ENCODE peak calls at places on chromosomes 12 and 14, in four cellular contexts. C, R, P and S are unnamed samples.

GRCh38 chr12:112005419-112006395 is 7.3 kb downstream of the TMEM116 start:
- DNase-seq in C (no peak), R (peak; percentile 62), P (no peak), S (no peak)

GRCh38 chr14:51442513-51443175 is 202.6 kb downstream of the TMX1 start:
- DNase-seq in C (peak; percentile 88), R (peak; percentile 40), P (no peak), S (peak; percentile 83)

GRCh38 chr12:65827827-65828231 is 3.5 kb downstream of the HMGA2 start:
- DNase-seq in C (no peak), R (no peak), P (no peak), S (no peak)

GRCh38 chr12:52798671-52799497 is 3.0 kb upstream of the KRT3 start:
- DNase-seq in C (no peak), R (peak; percentile 28), P (no peak), S (peak; percentile 91)

GRCh38 chr12:62915130-62915529 is 19.8 kb downstream of the PPM1H start:
- DNase-seq in C (no peak), R (no peak), P (no peak), S (no peak)

GRCh38 chr12:110012659-110013058 is 13.4 kb downstream of the ANKRD13A start:
- DNase-seq in C (no peak), R (no peak), P (no peak), S (no peak)

GRCh38 chr12:90152897-90153624 is 444.4 kb upstream of the ATP2B1 start:
- DNase-seq in C (no peak), R (peak; percentile 12), P (no peak), S (peak; percentile 14)

GRCh38 chr12:125696044-125696443 is 630.8 kb downstream of the AACS start:
- DNase-seq in C (no peak), R (no peak), P (no peak), S (no peak)

GRCh38 chr12:108720757-108721514 is 10.4 kb downstream of the CORO1C start:
- DNase-seq in C (no peak), R (no peak), P (no peak), S (peak; percentile 43)

GRCh38 chr14:60657609-60657983 is 8.3 kb upstream of the SIX1 start:
- DNase-seq in C (no peak), R (peak; percentile 8), P (no peak), S (no peak)

GRCh38 chr14:54579606-54580005 is 12.7 kb downstream of the SAMD4A start:
- DNase-seq in C (no peak), R (peak; percentile 70), P (no peak), S (no peak)

GRCh38 chr14:59320771-59321170 is 132.3 kb downstream of the DAAM1 start:
- DNase-seq in C (no peak), R (no peak), P (no peak), S (no peak)